ENCODE peak calls at places on chromosome 7, in four cellular contexts. Q is HepG2, B is A549, M is K562. F is an unnamed sample.

GRCh38 chr7:82699773-82700186 is 256.2 kb upstream of the CACNA2D1 start:
- DNase-seq in M (no peak), B (peak; percentile 60), Q (no peak), F (no peak)

GRCh38 chr7:71626206-71626605 is 494.3 kb downstream of the GALNT17 start:
- DNase-seq in M (no peak), B (no peak), Q (no peak), F (no peak)

GRCh38 chr7:2102375-2102723 is 130.4 kb downstream of the MAD1L1 start:
- DNase-seq in M (no peak), B (no peak), Q (no peak), F (no peak)

GRCh38 chr7:70082026-70082655 is 483.9 kb downstream of the AUTS2 start:
- DNase-seq in B (no peak), Q (no peak), M (no peak), F (no peak)

GRCh38 chr7:112414855-112415490 is 35.3 kb upstream of the IFRD1 start:
- DNase-seq in B (peak; percentile 61), M (peak; percentile 73), Q (peak; percentile 42), F (no peak)

GRCh38 chr7:151038951-151039849 is 9.1 kb upstream of the ASIC3 start:
- DNase-seq in M (peak; percentile 99), B (peak; percentile 93), Q (peak; percentile 67), F (no peak)

GRCh38 chr7:42573904-42574692 is 337.1 kb upstream of the GLI3 start:
- DNase-seq in B (no peak), Q (no peak), M (no peak), F (no peak)

GRCh38 chr7:157875230-157876179 is 538.7 kb downstream of the DNAJB6 start:
- DNase-seq in M (peak; percentile 66), B (peak; percentile 38), Q (no peak), F (no peak)

GRCh38 chr7:129218514-129219036 is 6.3 kb upstream of the AHCYL2 start:
- DNase-seq in B (peak; percentile 81), Q (peak; percentile 81), M (peak; percentile 86), F (no peak)

GRCh38 chr7:50476953-50477625 is 26.9 kb upstream of the FIGNL1 start:
- DNase-seq in Q (no peak), B (no peak), M (no peak), F (no peak)

GRCh38 chr7:74412603-74413002 is 41.1 kb upstream of the GTF2IRD1 start:
- DNase-seq in M (peak; percentile 23), B (no peak), Q (no peak), F (no peak)

GRCh38 chr7:34341331-34341730 is 316.7 kb upstream of the NPSR1 start:
- DNase-seq in B (no peak), M (no peak), Q (no peak), F (no peak)

GRCh38 chr7:106344206-106344605 is 59.4 kb upstream of the NAMPT start:
- DNase-seq in Q (no peak), B (no peak), M (no peak), F (no peak)

GRCh38 chr7:132789281-132789680 is 213.0 kb upstream of the PLXNA4 start:
- DNase-seq in B (no peak), Q (no peak), M (no peak), F (no peak)

GRCh38 chr7:148967032-148967372 is 61.3 kb downstream of the PDIA4 start:
- DNase-seq in Q (no peak), M (no peak), B (no peak), F (no peak)

GRCh38 chr7:71683382-71683781 is 551.4 kb downstream of the GALNT17 start:
- DNase-seq in Q (no peak), M (no peak), B (no peak), F (no peak)

GRCh38 chr7:24888653-24889052 is 91.3 kb downstream of the OSBPL3 start:
- DNase-seq in Q (no peak), B (no peak), M (no peak), F (no peak)

GRCh38 chr7:76220185-76221057 is 18.7 kb downstream of the SRRM3 start:
- DNase-seq in M (no peak), Q (peak; percentile 49), B (peak; percentile 73), F (no peak)

GRCh38 chr7:39651262-39651661 is 27.9 kb downstream of the RALA start:
- DNase-seq in M (no peak), B (no peak), Q (no peak), F (no peak)

GRCh38 chr7:98719396-98719795 is 102.3 kb downstream of the NPTX2 start:
- DNase-seq in B (no peak), M (no peak), Q (no peak), F (no peak)

GRCh38 chr7:29563590-29564454 is at the start of gene PRR15:
- DNase-seq in Q (peak; percentile 64), M (no peak), B (peak; percentile 64), F (no peak)

GRCh38 chr7:47103498-47104205 is 478.3 kb downstream of the TNS3 start:
- DNase-seq in M (peak; percentile 30), B (no peak), Q (no peak), F (no peak)

GRCh38 chr7:23475579-23475844 is 5.2 kb upstream of the IGF2BP3 start:
- DNase-seq in M (no peak), Q (no peak), B (no peak), F (no peak)

GRCh38 chr7:2299853-2300512 is 14.3 kb downstream of the SNX8 start:
- DNase-seq in M (no peak), B (no peak), Q (no peak), F (no peak)

GRCh38 chr7:98618786-98619185 is 1.7 kb downstream of the NPTX2 start:
- DNase-seq in M (no peak), Q (no peak), B (no peak), F (no peak)

GRCh38 chr7:116528008-116528789 is 3.4 kb downstream of the CAV1 start:
- DNase-seq in B (peak; percentile 64), Q (no peak), M (no peak), F (no peak)

GRCh38 chr7:76310102-76310957 is 7.9 kb downstream of the HSPB1 start:
- DNase-seq in M (peak; percentile 50), B (no peak), Q (no peak), F (no peak)

GRCh38 chr7:36795451-36796021 is 71.2 kb upstream of the AOAH start:
- DNase-seq in Q (peak; percentile 72), M (no peak), B (no peak), F (no peak)

GRCh38 chr7:38317457-38318037 is 44.1 kb upstream of the TARP start:
- DNase-seq in M (no peak), Q (no peak), B (no peak), F (no peak)

GRCh38 chr7:43583424-43584199 is 704 bp downstream of the STK17A start:
- DNase-seq in B (peak; percentile 75), Q (peak; percentile 25), M (no peak), F (no peak)

GRCh38 chr7:154871928-154872750 is 130.8 kb downstream of the PAXIP1 start:
- DNase-seq in M (no peak), B (no peak), Q (no peak), F (no peak)

GRCh38 chr7:7967909-7968543 is 570 bp upstream of the GLCCI1 start:
- DNase-seq in M (no peak), Q (no peak), B (no peak), F (no peak)

GRCh38 chr7:30923009-30923773 is 11.5 kb downstream of the AQP1 start:
- DNase-seq in Q (no peak), B (no peak), M (no peak), F (no peak)

GRCh38 chr7:1529383-1530116 is 952 bp upstream of the MAFK start:
- DNase-seq in M (no peak), B (no peak), Q (no peak), F (no peak)

GRCh38 chr7:121195859-121196588 is 132.8 kb upstream of the WNT16 start:
- DNase-seq in Q (no peak), M (no peak), B (no peak), F (no peak)

GRCh38 chr7:130490287-130490686 is 1.6 kb upstream of the MEST start:
- DNase-seq in B (no peak), Q (no peak), M (no peak), F (no peak)

GRCh38 chr7:130490888-130491771 is 755 bp upstream of the MEST start:
- DNase-seq in B (no peak), M (no peak), Q (no peak), F (no peak)

GRCh38 chr7:130486963-130487324 is 4.9 kb upstream of the MEST start:
- DNase-seq in Q (no peak), B (no peak), M (no peak), F (no peak)

GRCh38 chr7:130488376-130489139 is 3.3 kb upstream of the MEST start:
- DNase-seq in Q (no peak), B (no peak), M (no peak), F (no peak)

DNA sequence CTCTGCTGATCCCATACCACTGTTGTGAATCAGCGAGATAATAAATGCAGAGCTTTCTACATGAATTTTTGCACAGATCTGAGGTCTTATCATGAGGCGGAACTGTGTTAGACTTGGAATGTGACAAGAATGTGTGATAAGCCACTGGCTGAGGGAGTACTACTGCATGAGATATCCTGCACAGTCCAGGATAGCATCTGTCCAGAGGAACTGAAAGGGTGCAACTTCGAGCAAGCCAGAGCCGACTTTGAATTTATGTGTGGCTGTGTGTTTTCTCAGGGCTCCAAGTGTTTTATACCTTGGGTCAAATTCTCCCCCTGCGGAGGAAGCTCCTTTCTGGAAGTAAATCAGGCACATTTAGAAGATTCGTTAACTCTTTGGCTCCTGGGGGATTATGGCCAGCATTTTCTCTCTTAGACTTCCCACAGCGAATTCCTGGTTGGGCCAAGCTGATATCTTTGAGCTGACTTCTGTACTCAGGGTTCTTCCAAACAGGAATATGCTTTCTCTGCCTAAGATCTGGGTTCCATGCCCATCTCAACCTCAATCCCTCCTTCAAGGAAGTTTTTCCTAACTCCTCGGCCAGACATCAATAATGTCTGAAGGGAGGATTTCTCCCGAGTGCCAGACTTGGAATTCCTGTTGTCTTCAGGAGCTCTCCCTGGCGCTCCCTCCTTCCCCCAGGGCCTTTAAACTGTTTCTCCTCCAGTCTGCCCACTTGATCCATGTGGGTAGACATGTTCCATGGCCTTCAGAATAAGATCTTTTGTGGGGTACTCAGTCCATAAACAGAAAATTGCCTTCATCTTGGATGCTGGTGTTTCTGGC is 2.5 kb upstream of the MEST start:
- DNase-seq in M (no peak), B (no peak), Q (no peak), F (no peak)
- TF ChIP-seq MYC in M (no peak), B (no peak), Q (no peak), F (no peak)

DNA sequence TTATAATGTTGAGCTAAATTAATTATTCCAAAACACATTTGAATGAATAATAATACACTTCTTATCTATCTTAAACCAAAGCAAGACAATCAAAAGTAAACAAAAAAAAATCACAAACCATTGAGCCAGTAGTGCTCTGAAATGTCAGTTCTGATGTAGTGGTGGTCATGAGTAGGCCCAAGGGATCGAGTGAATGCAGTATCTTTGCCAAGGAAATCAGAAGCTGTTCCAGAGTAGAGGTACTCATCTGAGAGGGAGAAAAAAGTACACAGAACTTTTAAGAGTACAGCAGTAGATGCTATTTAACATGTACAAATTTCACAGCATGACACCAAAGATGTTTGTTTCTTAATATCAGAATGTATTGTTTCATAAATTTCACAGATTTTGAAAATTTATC is 121.5 kb downstream of the SEMA3D start:
- DNase-seq in M (no peak), B (no peak), Q (no peak), F (no peak)
- TF ChIP-seq MYC in M (no peak), B (no peak), Q (no peak), F (no peak)

DNA sequence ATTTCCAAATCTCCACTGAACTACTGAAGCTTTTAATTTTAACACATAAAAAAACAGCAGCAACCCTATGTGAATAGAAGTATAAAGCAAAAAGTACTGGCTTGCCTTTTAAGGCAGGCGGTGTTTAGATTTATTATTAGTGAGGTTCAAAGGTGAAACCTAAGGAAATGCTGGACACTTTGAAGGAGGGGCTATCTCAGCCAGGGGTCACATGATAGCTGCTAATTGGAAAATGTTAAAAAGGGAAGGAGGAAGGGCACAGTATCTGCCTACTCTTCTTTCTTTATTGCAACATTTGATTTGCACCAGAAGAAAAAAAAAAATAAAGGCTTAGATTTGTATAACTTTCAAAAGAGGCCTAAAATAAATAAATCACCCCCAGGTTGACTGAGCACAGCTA is 183.8 kb downstream of the SKAP2 start:
- DNase-seq in Q (no peak), B (no peak), M (no peak), F (no peak)
- TF ChIP-seq MYC in Q (no peak), B (no peak), M (no peak), F (no peak)

GRCh38 chr7:93475811-93476210 is 98.7 kb downstream of the CALCR start:
- DNase-seq in Q (no peak), B (no peak), M (no peak), F (no peak)
- TF ChIP-seq MYC in Q (no peak), B (no peak), M (no peak), F (no peak)